ENCODE peak calls at places on chromosomes 5 and 9, in seven cellular contexts. Z is HFFc6; M is activated T-cell treated with anti-CD3 and anti-CD28 coated beads, Interleukin-2, amount 50 U/mL, for 48 hours; Q is PC-9; A is naive thymus-derived CD4-positive, alpha-beta T cell; N is AG08395; R is activated B cell treated with CpG ODN at 0.5 μM for 24 hours. V is an unnamed sample.

GRCh38 chr5:149024477-149024876 is 38.4 kb downstream of the SH3TC2 start:
- DNase-seq in N (no peak), Q (peak), A (no peak), R (no peak), Z (peak), M (no peak), V (no peak)

GRCh38 chr5:59835782-59836181 is 57.7 kb downstream of the PDE4D start:
- DNase-seq in Z (no peak), Q (no peak), A (no peak), M (no peak), N (no peak), R (no peak), V (no peak)

GRCh38 chr5:94180761-94181160 is 437.6 kb downstream of the KIAA0825 start:
- DNase-seq in M (no peak), Z (no peak), R (no peak), A (no peak), Q (no peak), N (no peak), V (no peak)

GRCh38 chr5:4188704-4189103 is 593.1 kb downstream of the IRX1 start:
- DNase-seq in N (no peak), M (no peak), A (no peak), Z (no peak), Q (no peak), R (no peak), V (no peak)

GRCh38 chr5:124252094-124252750 is 494.2 kb downstream of the ZNF608 start:
- DNase-seq in N (no peak), R (no peak), A (no peak), Q (no peak), M (no peak), Z (no peak), V (no peak)

GRCh38 chr9:79858509-79858908 is 286.7 kb downstream of the TLE4 start:
- DNase-seq in Z (no peak), Q (no peak), A (peak), R (no peak), N (peak), M (no peak), V (no peak)

GRCh38 chr9:127128341-127129072 is 6.1 kb upstream of the ANGPTL2 start:
- DNase-seq in Z (no peak), M (no peak), A (no peak), N (peak), Q (peak), R (no peak), V (no peak)

GRCh38 chr5:10310073-10310779 is 2.5 kb upstream of the CMBL start:
- DNase-seq in N (no peak), Z (peak), A (no peak), Q (peak), R (no peak), M (no peak), V (no peak)

GRCh38 chr9:92438900-92439526 is 14.7 kb upstream of the OMD start:
- DNase-seq in Z (peak), M (no peak), R (no peak), Q (no peak), N (peak), A (peak), V (no peak)

GRCh38 chr9:13278023-13278367 is 1.5 kb downstream of the MPDZ start:
- DNase-seq in N (no peak), Z (no peak), A (no peak), Q (no peak), R (no peak), M (no peak), V (no peak)

GRCh38 chr5:113223831-113224604 is 210.8 kb downstream of the TSSK1B start:
- DNase-seq in M (no peak), N (no peak), Q (no peak), A (no peak), R (no peak), Z (no peak), V (no peak)

GRCh38 chr5:79974896-79975295 is 16.2 kb downstream of the MTX3 start:
- DNase-seq in R (no peak), A (no peak), Q (peak), Z (peak), M (no peak), N (peak), V (no peak)

GRCh38 chr5:130520211-130520610 is 615.9 kb downstream of the CHSY3 start:
- DNase-seq in M (no peak), N (peak), A (no peak), Q (peak), Z (no peak), R (no peak), V (no peak)

GRCh38 chr9:129221233-129221632 is 43.2 kb upstream of the IER5L start:
- DNase-seq in Z (no peak), A (peak), Q (no peak), R (no peak), N (no peak), M (no peak), V (no peak)

GRCh38 chr5:103929310-103930003 is 366.9 kb upstream of the NUDT12 start:
- DNase-seq in N (no peak), A (no peak), M (no peak), Z (no peak), R (no peak), Q (peak), V (no peak)

GRCh38 chr5:75574791-75575190 is 36.5 kb upstream of the ANKDD1B start:
- DNase-seq in M (no peak), Z (no peak), A (no peak), N (no peak), R (no peak), Q (no peak), V (no peak)

GRCh38 chr9:25117791-25118190 is 560.5 kb downstream of the TUSC1 start:
- DNase-seq in R (no peak), N (no peak), A (no peak), M (no peak), Q (no peak), Z (no peak), V (no peak)

GRCh38 chr9:116843863-116844620 is 156.9 kb downstream of the TRIM32 start:
- DNase-seq in Z (no peak), A (no peak), Q (no peak), R (no peak), M (no peak), N (no peak), V (no peak)

GRCh38 chr5:112331892-112332291 is 87.2 kb downstream of the EPB41L4A start:
- DNase-seq in Z (no peak), A (no peak), R (no peak), Q (no peak), N (no peak), M (no peak), V (no peak)

GRCh38 chr9:129208191-129209091 is 30.4 kb upstream of the IER5L start:
- DNase-seq in M (peak), A (peak), Z (no peak), Q (no peak), R (no peak), N (no peak), V (no peak)

GRCh38 chr9:129656795-129657390 is 8.6 kb upstream of the PRRX2 start:
- DNase-seq in N (peak), M (no peak), R (no peak), Z (peak), A (no peak), Q (peak), V (no peak)

GRCh38 chr5:171518916-171519315 is 99.5 kb downstream of the FGF18 start:
- DNase-seq in N (no peak), A (no peak), R (no peak), M (no peak), Z (no peak), Q (no peak), V (no peak)

GRCh38 chr9:126417007-126417406 is 90.4 kb downstream of the MVB12B start:
- DNase-seq in M (no peak), Z (no peak), Q (no peak), A (no peak), N (no peak), R (no peak), V (no peak)

GRCh38 chr5:130605200-130605599 is 559.9 kb downstream of the HINT1 start:
- DNase-seq in M (no peak), Z (no peak), R (no peak), N (no peak), Q (peak), A (no peak), V (no peak)

GRCh38 chr9:109411818-109412352 is 86.2 kb downstream of the PTPN3 start:
- DNase-seq in Q (no peak), A (no peak), N (peak), M (peak), R (no peak), Z (peak), V (peak)

GRCh38 chr9:74960548-74960947 is 7.8 kb upstream of the C9orf40 start:
- DNase-seq in M (no peak), Q (peak), Z (peak), N (peak), R (no peak), A (no peak), V (no peak)

GRCh38 chr5:68924490-68925145 is 169.2 kb upstream of the SLC30A5 start:
- DNase-seq in M (no peak), R (no peak), N (peak), A (no peak), Z (peak), Q (peak), V (no peak)

GRCh38 chr5:90983148-90983547 is 400.0 kb downstream of the ARRDC3 start:
- DNase-seq in Z (no peak), A (no peak), M (no peak), N (no peak), R (no peak), Q (peak), V (no peak)